ENCODE peak calls at places on chromosomes 3 and 15, in five cellular contexts. R is stomach, J is HCT116, Q is SK-N-SH, F is prostate gland. X is an unnamed sample.

GRCh38 chr3:124823648-124824047 is 63.5 kb downstream of the ITGB5 start:
- DNase-seq in R (no peak), J (no peak), Q (no peak), F (no peak), X (no peak)

GRCh38 chr3:169534439-169534838 is 129.1 kb downstream of the MECOM start:
- DNase-seq in R (no peak), J (no peak), Q (no peak), F (peak), X (no peak)

GRCh38 chr3:46523556-46523955 is 25.8 kb downstream of the RTP3 start:
- DNase-seq in R (no peak), J (no peak), Q (no peak), F (no peak), X (no peak)

GRCh38 chr3:111338059-111338698 is 203.8 kb upstream of the CD96 start:
- DNase-seq in R (peak), J (peak), Q (peak), F (peak), X (no peak)

GRCh38 chr15:36688310-36689102 is 109.1 kb downstream of the CDIN1 start:
- DNase-seq in R (no peak), J (no peak), Q (no peak), F (no peak), X (no peak)

GRCh38 chr3:53547327-53547726 is 52.9 kb downstream of the CACNA1D start:
- DNase-seq in R (no peak), J (no peak), Q (no peak), F (no peak), X (no peak)

GRCh38 chr3:111582114-111582461 is 13.1 kb downstream of the ZBED2 start:
- DNase-seq in R (no peak), J (peak), Q (no peak), F (no peak), X (no peak)

GRCh38 chr3:186108106-186108940 is 566 bp downstream of the ETV5 start:
- DNase-seq in R (no peak), J (peak), Q (peak), F (no peak), X (no peak)

GRCh38 chr3:170046269-170047132 is 8.7 kb downstream of the GPR160 start:
- DNase-seq in R (no peak), J (no peak), Q (no peak), F (peak), X (no peak)

GRCh38 chr3:39540162-39540921 is 72.9 kb downstream of the MOBP start:
- DNase-seq in R (no peak), J (no peak), Q (no peak), F (no peak), X (no peak)

GRCh38 chr3:167742338-167742737 is 6.8 kb downstream of the SERPINI1 start:
- DNase-seq in R (no peak), J (no peak), Q (peak), F (no peak), X (no peak)

GRCh38 chr3:41162981-41163380 is 36.3 kb upstream of the CTNNB1 start:
- DNase-seq in R (no peak), J (no peak), Q (no peak), F (no peak), X (no peak)

DNA sequence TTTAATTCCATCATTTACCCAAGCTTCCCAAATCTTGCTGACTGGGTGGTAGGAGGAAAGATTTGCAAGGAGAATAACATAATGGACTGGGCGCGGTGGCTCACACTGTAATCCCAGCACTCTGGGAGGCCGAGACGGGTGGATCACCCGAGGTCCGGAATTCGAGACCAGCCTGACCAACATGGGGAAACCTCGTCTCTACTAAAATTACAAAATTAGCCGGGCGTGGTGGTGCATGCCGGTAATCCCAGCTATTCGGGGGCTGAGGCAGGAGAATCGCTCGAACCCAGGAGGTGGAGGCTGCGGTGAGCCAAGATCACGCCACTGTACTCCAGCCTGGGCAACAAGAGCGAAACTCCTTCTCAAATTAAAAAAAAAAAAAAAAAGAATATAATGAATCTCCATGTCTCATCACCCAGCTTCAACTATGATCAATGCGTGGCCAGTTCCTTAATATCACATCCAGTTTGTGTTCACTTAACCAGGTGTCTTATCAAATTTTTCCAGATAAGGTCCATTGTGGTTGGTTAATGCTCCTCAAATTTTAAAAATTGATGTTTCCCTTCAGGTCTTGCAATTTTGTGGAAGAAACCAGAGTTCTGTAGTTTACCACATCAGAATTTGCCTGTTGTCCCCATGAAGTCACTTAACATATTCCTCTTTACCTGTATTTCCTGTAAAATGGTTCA is 1.3 kb upstream of the ABCF3 start:
- DNase-seq in R (no peak), J (no peak), Q (no peak), F (no peak), X (no peak)
- H3K27ac ChIP-seq in R (peak), J (peak), Q (peak), F (peak), X (no peak)

GRCh38 chr3:153165211-153165815 is 3.3 kb downstream of the RAP2B start:
- DNase-seq in R (no peak), J (no peak), Q (no peak), F (no peak), X (no peak)

GRCh38 chr3:153162513-153163348 is 705 bp downstream of the RAP2B start:
- DNase-seq in R (peak), J (no peak), Q (peak), F (peak), X (peak)

GRCh38 chr3:153161714-153162512 is at the start of gene RAP2B:
- DNase-seq in R (peak), J (peak), Q (peak), F (peak), X (peak)

GRCh38 chr3:153164009-153164550 is 2.1 kb downstream of the RAP2B start:
- DNase-seq in R (no peak), J (no peak), Q (no peak), F (no peak), X (no peak)

DNA sequence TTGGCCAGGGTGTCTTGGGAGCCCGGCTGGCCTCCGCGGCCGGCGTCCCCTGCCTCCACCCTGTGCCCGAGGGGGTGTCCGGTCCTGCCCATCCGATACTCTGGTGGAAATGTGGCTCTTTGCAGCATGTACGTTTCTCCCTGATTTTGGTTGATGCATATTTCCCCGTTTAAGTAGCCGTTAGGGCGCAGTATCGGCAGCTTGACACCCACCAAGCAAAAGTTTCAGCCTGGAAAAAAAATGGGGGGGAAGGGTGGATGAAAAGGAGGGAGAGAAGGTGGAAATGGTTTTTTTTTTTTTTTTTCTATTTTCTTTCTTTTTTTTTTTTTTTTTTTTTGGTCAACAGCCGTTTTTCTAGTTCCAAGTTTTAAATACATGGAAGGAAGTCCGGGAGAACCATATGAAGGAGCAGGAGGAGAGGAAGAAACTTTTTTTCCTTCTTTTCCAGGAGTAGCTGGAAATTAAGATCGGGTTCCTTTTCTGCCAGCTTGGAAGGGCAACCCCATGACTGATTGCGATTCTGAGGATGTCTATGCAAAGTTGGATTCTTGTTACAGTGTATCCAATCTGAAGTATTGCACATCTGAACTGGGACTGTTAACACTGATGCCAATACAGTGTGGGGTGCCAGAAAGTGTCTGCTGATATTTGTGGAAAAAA is 1.5 kb downstream of the RAP2B start:
- DNase-seq in R (no peak), J (no peak), Q (no peak), F (no peak), X (no peak)
- TF ChIP-seq POLR2AphosphoS5 in R (no peak), J (peak), Q (no peak), F (peak), X (no peak)

GRCh38 chr3:25849101-25849500 is 59.2 kb downstream of the OXSM start:
- DNase-seq in R (no peak), J (no peak), Q (no peak), F (no peak), X (no peak)

GRCh38 chr3:25846282-25846681 is 56.4 kb downstream of the OXSM start:
- DNase-seq in R (no peak), J (no peak), Q (no peak), F (no peak), X (no peak)

GRCh38 chr3:25840099-25840498 is 50.2 kb downstream of the OXSM start:
- DNase-seq in R (no peak), J (no peak), Q (no peak), F (no peak), X (no peak)

GRCh38 chr3:25843332-25843731 is 53.4 kb downstream of the OXSM start:
- DNase-seq in R (no peak), J (no peak), Q (no peak), F (no peak), X (no peak)
- TF ChIP-seq CTCF in R (no peak), J (no peak), Q (peak), F (peak), X (no peak)

DNA sequence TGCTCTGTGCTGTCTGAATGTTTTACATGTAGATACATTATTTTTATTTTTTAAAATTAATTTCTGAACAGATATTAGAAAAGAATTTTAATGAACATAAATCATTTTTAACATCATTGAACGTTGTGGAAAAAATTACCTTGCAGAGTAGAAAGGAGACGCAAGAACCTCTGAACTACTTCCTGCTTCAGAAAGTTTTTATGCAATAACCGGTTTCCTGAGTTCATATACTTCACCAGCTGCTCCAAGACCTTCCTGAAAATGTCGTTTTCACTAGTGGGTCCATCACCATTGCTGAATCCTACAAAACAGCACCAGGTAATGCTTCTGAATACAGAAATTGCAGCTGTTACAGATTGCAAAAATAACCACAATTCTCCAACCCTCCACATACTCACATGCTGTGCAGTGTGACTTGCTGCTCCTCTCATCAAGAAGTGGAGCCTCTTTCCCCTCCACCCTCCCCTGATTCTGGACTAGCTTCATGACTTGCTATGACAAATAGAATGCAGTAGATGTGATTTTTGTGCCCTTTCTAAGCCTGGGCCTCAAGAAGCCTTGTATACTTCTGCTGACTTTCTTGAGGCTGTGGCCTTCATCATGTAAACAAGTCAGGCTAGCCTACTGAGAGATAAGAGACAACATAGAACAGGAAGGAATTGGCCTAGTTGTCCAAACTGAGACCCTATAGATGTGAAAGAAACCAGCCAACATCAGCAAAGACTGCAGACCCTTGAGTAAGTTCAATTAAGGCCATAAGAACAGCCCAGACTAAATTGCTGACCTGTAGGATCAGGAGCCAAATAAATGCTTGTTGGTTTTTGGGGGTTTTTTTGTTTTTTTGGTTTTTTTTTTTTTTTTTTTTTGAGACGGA is 80.4 kb downstream of the TRANK1 start:
- DNase-seq in R (no peak), J (no peak), Q (no peak), F (no peak), X (no peak)
- H3K27ac ChIP-seq in R (no peak), J (no peak), Q (no peak), F (no peak), X (no peak)

GRCh38 chr3:138187296-138188012 is at the start of gene ARMC8:
- DNase-seq in R (peak), J (peak), Q (peak), F (peak), X (peak)
- TF ChIP-seq POLR2AphosphoS5 in R (peak), J (no peak), Q (peak), F (peak), X (peak)

GRCh38 chr15:64334530-64334929 is 21.4 kb downstream of the CSNK1G1 start:
- DNase-seq in R (no peak), J (peak), Q (no peak), F (no peak), X (no peak)
- TF ChIP-seq CTCF in R (no peak), J (peak), Q (no peak), F (no peak), X (no peak)

DNA sequence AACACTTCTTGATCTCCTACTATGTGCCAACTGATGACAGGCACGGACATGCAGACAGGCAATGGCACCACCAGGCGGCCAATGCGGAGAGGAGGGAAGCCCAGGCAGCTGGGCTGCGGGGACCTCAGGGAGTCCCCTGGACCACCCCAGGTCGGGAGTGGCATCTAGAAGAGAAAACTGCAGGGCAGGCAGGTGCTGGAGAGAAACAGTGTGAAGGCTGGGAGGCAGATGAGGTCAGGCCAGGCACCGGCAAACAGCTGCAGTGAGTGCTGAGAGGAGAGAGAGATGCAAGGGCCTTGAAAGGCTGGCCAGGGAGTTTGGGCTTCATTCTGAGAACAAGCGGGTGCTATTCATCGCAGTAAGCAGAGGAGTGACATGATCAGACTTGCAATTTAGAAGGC is 29.1 kb downstream of the SLC6A1 start:
- DNase-seq in R (no peak), J (no peak), Q (no peak), F (no peak), X (no peak)
- H3K27ac ChIP-seq in R (no peak), J (no peak), Q (no peak), F (no peak), X (no peak)

GRCh38 chr3:161821591-161821990 is 325.0 kb downstream of the OTOL1 start:
- DNase-seq in R (no peak), J (no peak), Q (no peak), F (no peak), X (no peak)
- TF ChIP-seq POLR2AphosphoS5 in R (no peak), J (no peak), Q (no peak), F (no peak), X (no peak)

X was measured in breast epithelium.